ENCODE peak calls at places on chromosomes 11 and 22, in nine cellular contexts. G, J, E, A, W, K, H, T and V are unnamed samples.

GRCh38 chr11:120883404-120884135 is 140.3 kb upstream of the TBCEL start:
- DNase-seq in T (no peak), W (no peak), H (peak), E (no peak), K (peak), J (no peak), G (no peak), A (no peak), V (no peak)

GRCh38 chr11:111565111-111565720 is 24.7 kb downstream of the LAYN start:
- DNase-seq in W (peak), J (peak), A (peak), E (peak), K (peak), H (peak), G (peak), T (peak), V (peak)

GRCh38 chr11:12269104-12269441 is 108.3 kb upstream of the PARVA start:
- DNase-seq in A (peak), K (peak), G (peak), T (no peak), J (no peak), E (no peak), W (peak), H (peak), V (no peak)

GRCh38 chr11:36195496-36196346 is 93.5 kb downstream of the COMMD9 start:
- DNase-seq in W (no peak), G (peak), J (no peak), A (no peak), H (peak), T (no peak), E (no peak), K (no peak), V (no peak)

GRCh38 chr11:113982306-113982705 is 7.4 kb downstream of the HTR3A start:
- DNase-seq in G (no peak), A (no peak), K (no peak), H (no peak), J (no peak), T (no peak), W (no peak), E (no peak), V (no peak)

GRCh38 chr22:22870577-22871398 is 16.8 kb upstream of the IGLL5 start:
- DNase-seq in T (peak), E (no peak), J (no peak), K (no peak), W (no peak), G (no peak), A (no peak), H (no peak), V (peak)

GRCh38 chr11:120409655-120410054 is 73.4 kb downstream of the ARHGEF12 start:
- DNase-seq in K (no peak), H (no peak), T (no peak), J (no peak), W (no peak), G (no peak), A (no peak), E (no peak), V (no peak)

GRCh38 chr11:85663781-85664560 is 958 bp downstream of the CREBZF start:
- DNase-seq in H (peak), E (peak), W (peak), A (peak), K (peak), T (peak), G (peak), J (peak), V (peak)

GRCh38 chr11:45896392-45897068 is 10.5 kb downstream of the FREY1 start:
- DNase-seq in J (no peak), T (no peak), G (no peak), A (no peak), H (no peak), W (no peak), E (no peak), K (no peak), V (no peak)

GRCh38 chr11:102798012-102798746 is at the start of gene MMP1:
- DNase-seq in J (no peak), W (no peak), E (no peak), K (no peak), G (peak), A (no peak), H (peak), T (no peak), V (no peak)

GRCh38 chr11:91981995-91982394 is 242.6 kb upstream of the FAT3 start:
- DNase-seq in J (no peak), T (no peak), E (peak), W (peak), G (peak), K (peak), H (peak), A (peak), V (no peak)

GRCh38 chr22:27107824-27108223 is 450.4 kb downstream of the MIAT start:
- DNase-seq in H (peak), T (no peak), E (peak), J (no peak), K (peak), G (peak), A (peak), W (peak), V (peak)

GRCh38 chr22:42116848-42117424 is 13.7 kb downstream of the CYP2D6 start:
- DNase-seq in G (peak), W (peak), K (peak), A (no peak), H (peak), T (no peak), E (no peak), J (no peak), V (no peak)

DNA sequence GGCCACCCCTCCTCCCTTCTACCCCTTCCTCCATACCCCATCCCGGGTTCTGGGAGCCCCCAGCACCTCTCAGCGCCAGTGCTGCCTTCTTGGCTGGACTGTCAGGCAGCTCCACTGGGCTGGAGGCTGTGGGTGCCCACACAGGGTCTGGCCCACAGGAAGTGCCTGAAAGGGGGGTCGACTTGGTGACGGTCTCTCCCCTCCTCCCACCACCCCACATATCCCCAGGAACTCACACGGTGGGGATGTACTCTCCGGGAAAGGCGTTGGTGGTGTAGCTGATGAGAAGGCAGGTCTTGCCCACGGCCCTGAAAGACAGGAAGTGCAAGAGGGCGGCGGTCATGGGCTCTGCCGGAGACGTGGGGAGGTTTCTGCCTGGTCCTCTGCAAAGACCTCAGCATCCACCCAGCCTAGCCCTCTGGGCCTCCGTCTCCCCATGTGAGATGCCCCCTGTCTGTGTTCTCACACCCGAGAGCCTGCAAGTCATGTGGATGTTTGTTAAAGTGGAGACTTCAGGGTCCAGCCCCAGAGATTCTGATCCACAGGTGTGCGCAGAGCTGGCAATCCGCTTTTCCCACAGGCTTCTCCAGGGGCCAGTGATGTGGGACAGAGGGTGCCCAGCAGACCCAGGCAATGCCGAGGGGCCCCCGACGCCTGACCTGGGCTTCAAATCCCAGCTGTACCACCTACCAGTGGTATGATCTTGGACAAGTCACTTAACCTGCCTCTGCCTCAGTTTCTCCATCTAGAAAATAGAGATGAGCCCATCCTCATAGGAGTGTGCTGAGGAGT is 2.5 kb downstream of the RAC2 start:
- DNase-seq in H (no peak), A (no peak), G (no peak), K (no peak), W (no peak), T (no peak), J (no peak), E (no peak), V (peak)
- H3K4me3 ChIP-seq in H (peak), A (no peak), G (no peak), K (no peak), W (peak), T (peak), J (peak), E (no peak), V (peak)

GRCh38 chr11:117927926-117928325 is 1.3 kb downstream of the TMPRSS13 start:
- DNase-seq in T (no peak), W (no peak), E (no peak), H (no peak), J (no peak), G (no peak), K (no peak), A (no peak), V (no peak)
- H3K4me3 ChIP-seq in T (no peak), W (no peak), E (no peak), H (no peak), J (no peak), G (no peak), K (no peak), A (no peak), V (no peak)

GRCh38 chr11:110176366-110177056 is 83.3 kb downstream of the ZC3H12C start:
- DNase-seq in K (no peak), W (no peak), G (peak), E (no peak), H (peak), T (no peak), A (no peak), J (no peak), V (no peak)

GRCh38 chr11:110172666-110173065 is 79.5 kb downstream of the ZC3H12C start:
- DNase-seq in K (no peak), A (no peak), H (no peak), W (no peak), E (no peak), T (no peak), G (no peak), J (no peak), V (no peak)

GRCh38 chr11:110177057-110177397 is 83.8 kb downstream of the ZC3H12C start:
- DNase-seq in H (no peak), W (no peak), K (no peak), T (no peak), J (no peak), E (no peak), A (no peak), G (no peak), V (no peak)

GRCh38 chr11:110174645-110175310 is 81.6 kb downstream of the ZC3H12C start:
- DNase-seq in J (no peak), H (peak), K (no peak), A (no peak), T (no peak), E (no peak), W (no peak), G (no peak), V (no peak)

GRCh38 chr11:110173775-110174644 is 80.8 kb downstream of the ZC3H12C start:
- DNase-seq in W (peak), A (peak), H (peak), E (peak), G (peak), J (no peak), T (no peak), K (peak), V (peak)
- H3K4me3 ChIP-seq in W (no peak), A (no peak), H (no peak), E (no peak), G (peak), J (no peak), T (no peak), K (peak), V (no peak)

DNA sequence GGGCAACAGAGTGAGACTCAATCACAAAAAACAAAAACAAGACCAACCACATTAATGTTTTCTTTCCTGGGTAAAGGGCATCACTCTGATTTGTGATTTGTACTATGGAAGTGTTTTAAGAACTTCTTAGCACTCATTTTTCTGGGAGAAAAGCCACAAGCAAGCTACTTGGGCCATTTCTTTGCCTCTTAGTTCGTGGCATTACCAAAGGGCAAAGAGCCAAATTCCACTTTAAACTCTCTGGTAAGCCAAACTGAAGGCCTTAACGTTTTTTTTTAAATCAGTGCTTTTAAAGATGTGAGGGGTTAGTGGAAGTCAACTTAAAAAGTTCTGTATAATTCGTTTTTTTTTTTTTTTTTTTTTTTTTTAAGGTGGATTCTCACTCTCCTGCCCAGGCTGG is 36.9 kb downstream of the CAT start:
- DNase-seq in H (no peak), G (no peak), K (no peak), W (no peak), T (no peak), E (no peak), J (no peak), A (no peak), V (no peak)
- H3K4me3 ChIP-seq in H (no peak), G (no peak), K (no peak), W (no peak), T (no peak), E (no peak), J (no peak), A (no peak), V (no peak)

DNA sequence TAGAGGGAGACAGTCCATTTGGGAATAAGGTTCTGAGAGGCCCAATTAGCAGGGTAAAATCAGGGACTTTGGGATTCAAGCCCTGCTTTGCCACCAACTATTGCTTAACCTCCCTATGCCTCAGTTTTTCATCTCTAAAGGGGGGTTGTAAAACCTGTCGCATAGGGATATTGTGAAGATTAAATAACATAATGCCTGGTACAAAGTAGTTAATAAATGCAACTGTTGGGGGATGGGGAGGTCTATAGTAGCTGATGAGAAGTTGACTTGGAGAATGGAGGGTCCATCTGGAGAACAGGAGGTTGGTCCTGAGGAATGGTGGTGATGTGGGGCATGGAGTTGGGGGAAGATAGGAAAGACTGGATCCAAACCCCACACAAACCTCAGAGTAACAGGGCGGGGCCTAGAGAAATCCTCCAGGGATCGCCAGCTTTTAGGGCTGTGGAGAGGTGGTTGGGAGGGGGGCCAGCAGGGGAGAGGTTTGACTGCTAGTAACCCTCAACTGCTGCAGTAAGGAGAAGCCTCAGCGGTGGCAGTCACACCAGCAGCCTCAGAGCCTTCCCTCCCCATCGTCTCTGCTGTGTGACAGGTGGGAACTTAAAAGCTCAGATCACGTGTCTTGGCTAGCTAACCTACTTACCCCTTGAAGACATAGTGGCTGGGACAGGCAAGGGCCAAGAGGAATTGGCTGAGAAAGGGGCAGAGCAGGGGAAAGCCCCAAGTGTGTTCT is 1.1 kb upstream of the ABCG4 start:
- DNase-seq in E (no peak), H (no peak), W (no peak), A (no peak), K (peak), G (no peak), J (no peak), T (no peak), V (peak)
- H3K4me3 ChIP-seq in E (no peak), H (no peak), W (no peak), A (no peak), K (no peak), G (no peak), J (no peak), T (no peak), V (no peak)

DNA sequence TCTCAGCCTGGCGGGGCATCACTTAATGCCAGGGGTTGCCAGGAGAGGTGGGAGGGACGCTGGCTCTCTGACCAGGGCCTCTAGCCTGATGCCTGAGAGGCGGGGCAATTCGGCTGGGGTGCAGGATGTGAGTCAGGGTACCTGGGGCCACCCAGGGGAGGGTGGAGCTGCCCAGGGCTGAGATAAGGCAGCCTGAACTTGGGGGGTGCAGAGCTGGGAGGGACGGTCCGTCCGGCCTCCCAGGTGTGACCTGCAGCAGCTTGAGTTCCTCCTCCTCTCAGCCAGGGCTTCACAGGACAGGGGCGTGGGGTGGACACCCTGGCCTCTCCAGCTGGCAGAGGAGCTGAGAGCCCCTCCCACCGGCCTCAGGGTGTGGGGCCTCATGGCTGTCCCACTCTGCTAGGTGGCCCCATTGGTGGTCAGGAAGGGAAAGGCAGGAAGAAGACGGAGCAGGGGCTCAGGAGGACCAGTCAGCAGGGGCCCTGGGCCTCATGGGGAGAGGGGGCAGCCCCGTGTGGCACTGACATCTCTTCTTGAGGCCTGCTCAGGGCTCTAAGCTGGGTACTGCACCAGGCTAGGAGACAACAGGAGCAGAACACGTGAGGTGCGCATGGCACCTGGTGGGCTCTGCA is 942 bp upstream of the RPS6KA4 start:
- DNase-seq in K (peak), H (no peak), G (no peak), A (no peak), E (peak), T (no peak), W (peak), J (no peak), V (peak)
- H3K4me3 ChIP-seq in K (no peak), H (peak), G (peak), A (peak), E (peak), T (peak), W (peak), J (peak), V (no peak)

GRCh38 chr11:44885065-44885777 is 65.5 kb downstream of the TP53I11 start:
- DNase-seq in H (no peak), K (no peak), A (no peak), T (no peak), W (no peak), G (no peak), E (no peak), J (no peak), V (no peak)
- H3K4me3 ChIP-seq in H (no peak), K (no peak), A (no peak), T (no peak), W (no peak), G (no peak), E (no peak), J (no peak), V (no peak)

GRCh38 chr11:130427049-130427388 is 1.4 kb downstream of the ADAMTS8 start:
- DNase-seq in W (no peak), T (no peak), J (no peak), A (no peak), K (no peak), G (no peak), E (no peak), H (no peak), V (no peak)
- H3K4me3 ChIP-seq in W (peak), T (no peak), J (no peak), A (peak), K (no peak), G (no peak), E (peak), H (no peak), V (no peak)

GRCh38 chr11:63920126-63920869 is 3.3 kb upstream of the RCOR2 start:
- DNase-seq in J (no peak), K (peak), G (no peak), T (no peak), H (peak), A (peak), E (no peak), W (peak), V (no peak)

GRCh38 chr11:63918576-63919171 is 1.7 kb upstream of the RCOR2 start:
- DNase-seq in W (peak), J (no peak), E (no peak), G (peak), T (no peak), H (no peak), A (no peak), K (no peak), V (peak)

GRCh38 chr11:63917685-63918523 is 940 bp upstream of the RCOR2 start:
- DNase-seq in W (peak), J (no peak), T (peak), H (peak), E (peak), A (peak), G (peak), K (peak), V (peak)

GRCh38 chr11:63920870-63921417 is 4.0 kb upstream of the RCOR2 start:
- DNase-seq in T (peak), A (no peak), G (no peak), K (peak), H (no peak), E (no peak), W (peak), J (no peak), V (no peak)

DNA sequence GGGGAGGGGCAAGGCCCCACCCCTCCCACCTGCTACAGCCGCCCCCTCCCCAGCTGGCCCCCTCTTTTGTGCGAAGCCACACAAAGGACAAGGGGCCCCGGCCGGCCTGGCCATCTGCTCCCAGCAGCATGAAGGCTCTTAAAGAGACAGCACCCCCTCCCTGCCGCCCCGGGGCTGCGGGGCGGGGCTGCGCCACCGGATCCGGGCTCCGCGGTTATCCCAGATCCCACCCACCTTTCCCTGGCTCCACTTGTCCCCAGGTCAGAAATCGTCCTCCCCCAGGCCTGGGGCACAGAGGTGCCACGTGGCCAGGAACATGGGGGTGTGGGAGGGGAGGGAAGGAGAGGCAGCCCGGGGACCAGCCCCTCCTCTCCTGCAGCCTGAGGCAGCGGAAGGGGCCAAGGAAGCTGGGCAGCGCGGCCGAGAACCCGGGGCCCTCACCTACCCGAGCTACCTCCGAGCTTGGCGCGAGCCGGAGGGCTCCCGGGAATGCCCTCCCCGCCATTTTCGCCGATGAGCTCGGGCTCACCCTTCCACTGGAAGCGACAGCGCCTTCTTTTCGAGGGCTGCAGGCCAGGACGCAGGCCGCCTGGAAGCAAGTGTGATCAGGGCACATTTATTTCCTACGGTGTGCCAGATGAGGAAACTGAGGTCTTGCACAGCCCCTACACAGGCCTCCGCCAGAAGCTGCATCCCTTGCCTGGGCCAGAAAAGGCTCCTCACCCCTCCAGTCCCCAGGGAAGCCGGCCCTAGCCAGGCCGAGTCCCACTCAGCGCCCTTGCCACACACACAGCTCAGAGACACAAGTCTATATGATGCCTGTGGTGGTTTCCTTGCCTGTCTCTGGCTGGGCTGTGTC is 2.5 kb upstream of the RCOR2 start:
- DNase-seq in G (peak), T (no peak), H (no peak), K (peak), A (peak), E (no peak), J (no peak), W (peak), V (peak)
- H3K4me3 ChIP-seq in G (peak), T (peak), H (no peak), K (peak), A (no peak), E (no peak), J (no peak), W (peak), V (peak)